ENCODE peak calls at places on chromosomes 1 and 21, in five cellular contexts. Y is fibroblast of lung; O is CD8-positive, alpha-beta T cell; G is MM.1S; B is WERI-Rb-1. H is an unnamed sample.

GRCh38 chr1:91807921-91808620 is 77.9 kb downstream of the TGFBR3 start:
- DNase-seq in O (no peak), B (no peak), Y (no peak), G (no peak), H (no peak)

GRCh38 chr1:175015243-175015642 is 8.0 kb downstream of the MRPS14 start:
- DNase-seq in Y (peak; percentile 71), B (no peak), G (no peak), O (no peak), H (no peak)

GRCh38 chr1:47424336-47424982 is 8.4 kb downstream of the FOXE3 start:
- DNase-seq in G (no peak), Y (peak; percentile 61), O (no peak), B (peak; percentile 61), H (no peak)

GRCh38 chr1:111201275-111202090 is 1.0 kb upstream of the DENND2D start:
- DNase-seq in B (peak; percentile 18), Y (no peak), G (no peak), O (no peak), H (no peak)

GRCh38 chr1:221169447-221169889 is 290.2 kb downstream of the HLX start:
- DNase-seq in G (no peak), O (no peak), Y (no peak), B (peak; percentile 45), H (peak; percentile 29)

GRCh38 chr21:44920694-44921604 is at the start of gene ITGB2:
- DNase-seq in O (peak; percentile 73), B (no peak), G (no peak), Y (no peak), H (no peak)

GRCh38 chr1:87951852-87952251 is 623.2 kb downstream of the LMO4 start:
- DNase-seq in O (no peak), Y (no peak), B (peak; percentile 15), G (no peak), H (no peak)

GRCh38 chr1:208533746-208534603 is 289.8 kb upstream of the PLXNA2 start:
- DNase-seq in B (no peak), Y (no peak), O (no peak), G (no peak), H (no peak)

GRCh38 chr1:1169429-1170214 is 4.1 kb upstream of the TTLL10 start:
- DNase-seq in Y (no peak), B (no peak), G (no peak), O (no peak), H (no peak)

GRCh38 chr21:19899645-19900044 is 1098.6 kb upstream of the NCAM2 start:
- DNase-seq in Y (no peak), O (no peak), B (no peak), G (no peak), H (no peak)

GRCh38 chr1:70993841-70994240 is 53.8 kb downstream of the PTGER3 start:
- DNase-seq in B (no peak), O (no peak), G (no peak), Y (no peak), H (no peak)

GRCh38 chr21:36111238-36111637 is 23.6 kb upstream of the CBR3 start:
- DNase-seq in G (no peak), Y (no peak), O (no peak), B (no peak), H (no peak)

GRCh38 chr1:245585252-245585959 is 430.6 kb downstream of the KIF26B start:
- DNase-seq in O (no peak), Y (peak; percentile 60), B (no peak), G (no peak), H (no peak)
- H3K27ac ChIP-seq in O (no peak overlapping the region), Y (no peak overlapping the region), B (no peak overlapping the region), G (no peak overlapping the region), H (no peak overlapping the region)

GRCh38 chr1:117105003-117105402 is 16.5 kb downstream of the TRIM45 start:
- DNase-seq in B (no peak), O (no peak), Y (peak; percentile 45), G (no peak), H (no peak)
- H3K36me3 ChIP-seq in B (peaks cover 19% of the 10 kb centered on the region), O (peaks cover 3% of the 10 kb centered on the region), Y (peaks cover 3% of the 10 kb centered on the region), G (no peaks in the 10 kb centered on the region), H (peaks cover 10% of the 10 kb centered on the region)

DNA sequence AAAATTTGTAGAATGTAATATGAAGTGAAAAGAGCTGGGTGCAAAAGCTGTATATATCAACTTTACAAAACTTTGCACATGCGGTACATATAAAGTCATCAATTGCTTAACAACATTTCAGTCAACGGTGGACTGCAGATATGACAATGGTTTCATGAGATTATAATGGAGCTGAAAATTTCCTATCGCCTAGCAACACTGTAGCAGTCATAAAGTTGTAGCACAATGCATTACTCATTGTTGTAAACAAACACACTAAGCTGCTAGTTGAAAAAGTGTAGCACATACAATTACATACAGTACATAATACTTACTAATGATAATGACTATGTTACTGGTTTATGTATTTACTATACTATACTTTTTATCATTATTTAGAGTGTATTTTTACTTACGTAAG is 64.0 kb downstream of the RGS7 start:
- DNase-seq in G (no peak), B (no peak), Y (no peak), O (no peak), H (no peak)
- H3K9me3 ChIP-seq in G (no peaks in the 10 kb centered on the region), B (no peaks in the 10 kb centered on the region), Y (no peaks in the 10 kb centered on the region), O (no peaks in the 10 kb centered on the region), H (no peaks in the 10 kb centered on the region)

DNA sequence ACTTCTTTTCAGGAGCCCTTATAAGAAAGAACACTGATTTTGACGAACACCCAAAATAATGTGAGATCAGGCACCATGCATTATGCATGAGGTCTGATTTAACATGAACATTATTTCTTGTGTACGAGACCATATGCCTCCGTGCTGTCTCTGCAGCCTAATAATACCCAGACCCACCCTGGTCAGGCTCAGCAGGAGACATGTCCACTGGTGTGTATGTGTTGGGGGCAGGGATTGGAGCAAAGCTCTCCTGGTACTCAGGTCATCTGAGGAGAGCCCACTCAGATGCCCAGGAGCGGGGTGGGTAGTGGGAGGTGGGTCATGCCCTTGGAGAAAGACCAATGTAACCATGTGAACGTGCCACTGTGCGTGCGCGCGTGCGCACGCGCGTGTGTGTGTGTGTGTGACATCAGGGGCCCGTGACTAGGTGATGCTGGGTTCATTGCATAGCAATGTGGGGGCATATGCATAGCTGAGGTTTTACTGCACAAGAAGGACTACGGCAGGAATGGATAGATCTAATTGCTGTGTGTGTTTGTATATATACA is 7.1 kb downstream of the POU3F1 start:
- DNase-seq in G (no peak), O (no peak), B (no peak), Y (no peak), H (no peak)
- H3K27ac ChIP-seq in G (no peak overlapping the region), O (no peak overlapping the region), B (no peak overlapping the region), Y (no peak overlapping the region), H (no peak overlapping the region)

GRCh38 chr1:236550961-236551851 is 27.4 kb downstream of the LGALS8 start:
- DNase-seq in O (no peak), Y (no peak), G (no peak), B (no peak), H (no peak)
- H3K36me3 ChIP-seq in O (peaks cover 42% of the 10 kb centered on the region), Y (peaks cover 16% of the 10 kb centered on the region), G (peaks cover 24% of the 10 kb centered on the region), B (peaks cover 96% of the 10 kb centered on the region), H (peaks cover 34% of the 10 kb centered on the region)

DNA sequence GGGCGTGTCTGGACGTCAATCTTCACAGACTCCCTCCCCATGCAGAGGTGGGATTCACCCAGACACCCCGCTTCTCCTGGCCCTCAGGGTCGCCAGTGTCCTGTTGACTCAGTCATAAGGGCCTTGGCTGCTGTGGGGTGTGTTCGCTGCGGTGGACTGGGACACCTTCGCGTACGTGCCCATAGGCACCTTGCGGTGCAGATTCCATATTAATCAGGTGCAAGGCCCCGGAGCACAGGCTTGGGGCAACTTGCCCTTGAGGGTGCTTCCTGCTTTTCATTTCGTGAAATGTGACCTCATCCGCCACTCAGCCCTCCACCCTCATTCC is 398 bp upstream of the SLC30A10 start:
- DNase-seq in O (no peak), B (no peak), G (no peak), Y (no peak), H (no peak)
- H3K9me3 ChIP-seq in O (no peaks in the 10 kb centered on the region), B (no peaks in the 10 kb centered on the region), G (no peaks in the 10 kb centered on the region), Y (no peaks in the 10 kb centered on the region), H (no peaks in the 10 kb centered on the region)

H was measured in iPS DF 6.9.